ENCODE peak calls at places on chromosomes 11 and 22, in eight cellular contexts. One of them, this sample, is unnamed.

GRCh38 chr22:26812731-26813130 is 155.3 kb downstream of the MIAT start:
- DNase-seq in A549: no peak
- DNase-seq in K562: no peak
- DNase-seq in transverse colon: no peak
- DNase-seq in SK-N-SH: no peak
- DNase-seq in suprapubic skin: no peak
- DNase-seq in ovary: no peak
- DNase-seq in tibial nerve: no peak
- DNase-seq in this sample: no peak

GRCh38 chr11:86984701-86985100 is 29.5 kb upstream of the FZD4 start:
- DNase-seq in A549: no peak
- DNase-seq in K562: no peak
- DNase-seq in transverse colon: no peak
- DNase-seq in SK-N-SH: no peak
- DNase-seq in suprapubic skin: no peak
- DNase-seq in ovary: no peak
- DNase-seq in tibial nerve: no peak
- DNase-seq in this sample: no peak

GRCh38 chr11:17735823-17736772 is 1.5 kb downstream of the KCNC1 start:
- DNase-seq in A549: no peak
- DNase-seq in K562: no peak
- DNase-seq in transverse colon: no peak
- DNase-seq in SK-N-SH: peak
- DNase-seq in suprapubic skin: no peak
- DNase-seq in ovary: no peak
- DNase-seq in tibial nerve: no peak
- DNase-seq in this sample: no peak

GRCh38 chr11:877565-877964 is 33.0 kb downstream of the CHID1 start:
- DNase-seq in A549: peak
- DNase-seq in K562: peak
- DNase-seq in transverse colon: no peak
- DNase-seq in SK-N-SH: peak
- DNase-seq in suprapubic skin: no peak
- DNase-seq in ovary: no peak
- DNase-seq in tibial nerve: no peak
- DNase-seq in this sample: no peak

GRCh38 chr11:17606206-17607082 is 59.4 kb downstream of the OTOG start:
- DNase-seq in A549: no peak
- DNase-seq in K562: peak
- DNase-seq in transverse colon: no peak
- DNase-seq in SK-N-SH: no peak
- DNase-seq in suprapubic skin: no peak
- DNase-seq in ovary: no peak
- DNase-seq in tibial nerve: no peak
- DNase-seq in this sample: peak

GRCh38 chr22:44521326-44521725 is 23.3 kb upstream of the RTL6 start:
- DNase-seq in A549: no peak
- DNase-seq in K562: no peak
- DNase-seq in transverse colon: no peak
- DNase-seq in SK-N-SH: no peak
- DNase-seq in suprapubic skin: peak
- DNase-seq in ovary: no peak
- DNase-seq in tibial nerve: no peak
- DNase-seq in this sample: peak

GRCh38 chr11:61781585-61781984 is 10.8 kb downstream of the TMEM258 start:
- DNase-seq in A549: no peak
- DNase-seq in K562: no peak
- DNase-seq in transverse colon: no peak
- DNase-seq in SK-N-SH: no peak
- DNase-seq in suprapubic skin: no peak
- DNase-seq in ovary: no peak
- DNase-seq in tibial nerve: no peak
- DNase-seq in this sample: no peak

GRCh38 chr22:38310518-38311330 is 6.5 kb downstream of the CSNK1E start:
- DNase-seq in A549: no peak
- DNase-seq in K562: no peak
- DNase-seq in transverse colon: no peak
- DNase-seq in SK-N-SH: no peak
- DNase-seq in suprapubic skin: no peak
- DNase-seq in ovary: no peak
- DNase-seq in tibial nerve: no peak
- DNase-seq in this sample: no peak

GRCh38 chr22:26417406-26417805 is 11.7 kb upstream of the ASPHD2 start:
- DNase-seq in A549: no peak
- DNase-seq in K562: no peak
- DNase-seq in transverse colon: no peak
- DNase-seq in SK-N-SH: no peak
- DNase-seq in suprapubic skin: no peak
- DNase-seq in ovary: no peak
- DNase-seq in tibial nerve: no peak
- DNase-seq in this sample: no peak

GRCh38 chr11:1153951-1154487 is 3.7 kb upstream of the MUC5AC start:
- DNase-seq in A549: peak
- DNase-seq in K562: peak
- DNase-seq in transverse colon: peak
- DNase-seq in SK-N-SH: peak
- DNase-seq in suprapubic skin: peak
- DNase-seq in ovary: no peak
- DNase-seq in tibial nerve: peak
- DNase-seq in this sample: no peak

GRCh38 chr11:117117681-117118080 is 19.5 kb upstream of the SIK3 start:
- DNase-seq in A549: no peak
- DNase-seq in K562: no peak
- DNase-seq in transverse colon: no peak
- DNase-seq in SK-N-SH: no peak
- DNase-seq in suprapubic skin: no peak
- DNase-seq in ovary: no peak
- DNase-seq in tibial nerve: no peak
- DNase-seq in this sample: no peak

GRCh38 chr11:862704-863388 is 20.2 kb downstream of the TSPAN4 start:
- DNase-seq in A549: no peak
- DNase-seq in K562: no peak
- DNase-seq in transverse colon: no peak
- DNase-seq in SK-N-SH: no peak
- DNase-seq in suprapubic skin: no peak
- DNase-seq in ovary: no peak
- DNase-seq in tibial nerve: no peak
- DNase-seq in this sample: no peak

GRCh38 chr22:23393721-23394320 is 186.3 kb downstream of the IGLL1 start:
- DNase-seq in A549: no peak
- DNase-seq in K562: no peak
- DNase-seq in transverse colon: no peak
- DNase-seq in SK-N-SH: no peak
- DNase-seq in suprapubic skin: peak
- DNase-seq in ovary: no peak
- DNase-seq in tibial nerve: no peak
- DNase-seq in this sample: no peak

GRCh38 chr22:23071163-23072034 is 1.1 kb downstream of the GNAZ start:
- DNase-seq in A549: no peak
- DNase-seq in K562: no peak
- DNase-seq in transverse colon: no peak
- DNase-seq in SK-N-SH: peak
- DNase-seq in suprapubic skin: peak
- DNase-seq in ovary: peak
- DNase-seq in tibial nerve: no peak
- DNase-seq in this sample: no peak

GRCh38 chr22:44404341-44405020 is 91.7 kb upstream of the SHISAL1 start:
- DNase-seq in A549: no peak
- DNase-seq in K562: no peak
- DNase-seq in transverse colon: no peak
- DNase-seq in SK-N-SH: no peak
- DNase-seq in suprapubic skin: peak
- DNase-seq in ovary: no peak
- DNase-seq in tibial nerve: no peak
- DNase-seq in this sample: no peak

GRCh38 chr11:8098879-8099278 is 17.9 kb downstream of the TUB start:
- DNase-seq in A549: no peak
- DNase-seq in K562: no peak
- DNase-seq in transverse colon: no peak
- DNase-seq in SK-N-SH: no peak
- DNase-seq in suprapubic skin: no peak
- DNase-seq in ovary: no peak
- DNase-seq in tibial nerve: peak
- DNase-seq in this sample: no peak

GRCh38 chr11:1168256-1168655 is 10.5 kb downstream of the MUC5AC start:
- DNase-seq in A549: no peak
- DNase-seq in K562: no peak
- DNase-seq in transverse colon: no peak
- DNase-seq in SK-N-SH: peak
- DNase-seq in suprapubic skin: no peak
- DNase-seq in ovary: no peak
- DNase-seq in tibial nerve: no peak
- DNase-seq in this sample: no peak

GRCh38 chr11:2816941-2817421 is 68.6 kb downstream of the CDKN1C start:
- DNase-seq in A549: no peak
- DNase-seq in K562: no peak
- DNase-seq in transverse colon: peak
- DNase-seq in SK-N-SH: no peak
- DNase-seq in suprapubic skin: no peak
- DNase-seq in ovary: peak
- DNase-seq in tibial nerve: peak
- DNase-seq in this sample: no peak

GRCh38 chr11:64856382-64857227 is 12.2 kb upstream of the CDC42BPG start:
- DNase-seq in A549: peak
- DNase-seq in K562: no peak
- DNase-seq in transverse colon: peak
- DNase-seq in SK-N-SH: no peak
- DNase-seq in suprapubic skin: peak
- DNase-seq in ovary: peak
- DNase-seq in tibial nerve: no peak
- DNase-seq in this sample: no peak

GRCh38 chr11:210122-210802 is 2.8 kb downstream of the RIC8A start:
- DNase-seq in A549: peak
- DNase-seq in K562: no peak
- DNase-seq in transverse colon: no peak
- DNase-seq in SK-N-SH: no peak
- DNase-seq in suprapubic skin: peak
- DNase-seq in ovary: peak
- DNase-seq in tibial nerve: no peak
- DNase-seq in this sample: no peak

GRCh38 chr11:134347441-134347840 is 15.7 kb downstream of the GLB1L2 start:
- DNase-seq in A549: no peak
- DNase-seq in K562: no peak
- DNase-seq in transverse colon: no peak
- DNase-seq in SK-N-SH: no peak
- DNase-seq in suprapubic skin: peak
- DNase-seq in ovary: no peak
- DNase-seq in tibial nerve: no peak
- DNase-seq in this sample: no peak

GRCh38 chr11:58316142-58316541 is 42.7 kb downstream of the OR5B17 start:
- DNase-seq in A549: no peak
- DNase-seq in K562: no peak
- DNase-seq in transverse colon: no peak
- DNase-seq in SK-N-SH: no peak
- DNase-seq in suprapubic skin: no peak
- DNase-seq in ovary: no peak
- DNase-seq in tibial nerve: no peak
- DNase-seq in this sample: no peak

GRCh38 chr11:130513132-130513531 is 64.7 kb downstream of the ADAMTS15 start:
- DNase-seq in A549: no peak
- DNase-seq in K562: no peak
- DNase-seq in transverse colon: peak
- DNase-seq in SK-N-SH: no peak
- DNase-seq in suprapubic skin: no peak
- DNase-seq in ovary: no peak
- DNase-seq in tibial nerve: no peak
- DNase-seq in this sample: peak
- TF ChIP-seq EP300 in A549: no peak
- TF ChIP-seq EP300 in K562: no peak
- TF ChIP-seq EP300 in transverse colon: peak
- TF ChIP-seq EP300 in SK-N-SH: no peak
- TF ChIP-seq EP300 in suprapubic skin: no peak
- TF ChIP-seq EP300 in ovary: no peak
- TF ChIP-seq EP300 in tibial nerve: no peak
- TF ChIP-seq EP300 in this sample: no peak

DNA sequence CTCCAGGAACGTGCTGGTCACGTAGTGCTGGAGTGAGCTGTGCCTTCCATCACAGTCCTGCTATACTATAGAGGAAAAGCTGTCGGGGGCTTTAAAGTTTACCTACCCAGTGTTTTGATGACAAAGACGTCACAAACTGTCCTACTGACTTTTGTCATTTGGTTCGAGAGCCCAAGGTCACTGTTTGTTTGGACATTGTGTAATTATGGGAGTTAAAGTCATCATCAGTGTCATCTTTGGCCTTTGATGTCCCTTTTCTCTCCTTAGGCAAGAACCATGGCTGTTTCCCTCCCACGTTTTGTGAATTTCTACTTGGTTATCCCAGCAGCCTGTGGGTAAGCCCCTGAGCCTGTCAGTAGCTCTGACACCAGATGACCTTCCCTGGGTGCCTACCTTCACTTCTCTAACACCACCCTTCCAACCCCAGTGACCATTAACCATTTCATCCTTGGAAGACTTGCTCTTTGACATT is 59.3 kb downstream of the SLC1A2 start:
- DNase-seq in A549: no peak
- DNase-seq in K562: no peak
- DNase-seq in transverse colon: no peak
- DNase-seq in SK-N-SH: no peak
- DNase-seq in suprapubic skin: no peak
- DNase-seq in ovary: no peak
- DNase-seq in tibial nerve: peak
- DNase-seq in this sample: no peak
- H3K4me3 ChIP-seq in A549: no peak
- H3K4me3 ChIP-seq in K562: no peak
- H3K4me3 ChIP-seq in transverse colon: no peak
- H3K4me3 ChIP-seq in SK-N-SH: no peak
- H3K4me3 ChIP-seq in suprapubic skin: no peak
- H3K4me3 ChIP-seq in ovary: no peak
- H3K4me3 ChIP-seq in tibial nerve: no peak
- H3K4me3 ChIP-seq in this sample: no peak

DNA sequence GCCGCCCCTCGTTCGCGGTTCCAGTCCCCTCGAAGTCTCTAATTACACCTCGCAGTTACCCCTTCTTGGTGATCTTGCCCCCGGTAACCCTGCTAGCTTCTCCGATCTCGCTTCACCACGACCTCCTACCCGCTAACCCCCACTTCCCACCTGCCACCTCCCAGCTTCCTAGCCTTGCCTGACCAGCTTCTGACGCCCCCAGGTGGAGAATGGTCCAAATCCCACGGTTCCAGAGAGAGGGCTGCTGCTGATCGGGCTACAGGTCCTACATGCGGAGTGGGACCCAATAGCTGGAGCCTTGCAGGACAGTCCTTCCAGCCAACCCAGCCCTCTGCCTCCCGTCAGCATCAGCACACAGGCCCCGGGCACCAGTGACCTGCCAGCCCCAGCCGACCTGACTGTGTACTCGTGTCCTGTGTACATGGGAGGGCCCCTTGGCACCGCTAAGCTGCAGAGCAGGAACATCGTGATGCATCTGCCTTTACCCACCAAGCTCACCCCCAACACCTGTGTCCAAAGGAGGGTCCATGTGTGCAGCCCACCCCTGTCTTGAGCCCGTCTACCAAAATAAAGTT is 31.9 kb downstream of the RRP8 start:
- DNase-seq in A549: no peak
- DNase-seq in K562: no peak
- DNase-seq in transverse colon: no peak
- DNase-seq in SK-N-SH: no peak
- DNase-seq in suprapubic skin: no peak
- DNase-seq in ovary: no peak
- DNase-seq in tibial nerve: no peak
- DNase-seq in this sample: no peak
- TF ChIP-seq CTCF in A549: no peak
- TF ChIP-seq CTCF in K562: no peak
- TF ChIP-seq CTCF in transverse colon: no peak
- TF ChIP-seq CTCF in SK-N-SH: no peak
- TF ChIP-seq CTCF in suprapubic skin: no peak
- TF ChIP-seq CTCF in ovary: no peak
- TF ChIP-seq CTCF in tibial nerve: no peak
- TF ChIP-seq CTCF in this sample: no peak

GRCh38 chr22:19218541-19219233 is 40.2 kb upstream of the SLC25A1 start:
- DNase-seq in A549: no peak
- DNase-seq in K562: no peak
- DNase-seq in transverse colon: no peak
- DNase-seq in SK-N-SH: no peak
- DNase-seq in suprapubic skin: no peak
- DNase-seq in ovary: no peak
- DNase-seq in tibial nerve: no peak
- DNase-seq in this sample: no peak
- TF ChIP-seq EP300 in A549: no peak
- TF ChIP-seq EP300 in K562: no peak
- TF ChIP-seq EP300 in transverse colon: no peak
- TF ChIP-seq EP300 in SK-N-SH: no peak
- TF ChIP-seq EP300 in suprapubic skin: no peak
- TF ChIP-seq EP300 in ovary: no peak
- TF ChIP-seq EP300 in tibial nerve: no peak
- TF ChIP-seq EP300 in this sample: no peak

This sample was measured in esophagus muscularis mucosa.